ENCODE peak calls at places on chromosome 5, in six cellular contexts. One of them, this sample, is unnamed.

GRCh38 chr5:157918811-157919742 is 60.1 kb upstream of the CLINT1 start:
- DNase-seq in suprapubic skin: no peak
- DNase-seq in pancreas: no peak
- DNase-seq in choroid plexus epithelial cell: peak
- DNase-seq in CD4-positive, alpha-beta T cell: no peak
- DNase-seq in foreskin fibroblast: no peak
- DNase-seq in this sample: no peak

GRCh38 chr5:850511-851006 is at the start of gene ZDHHC11:
- DNase-seq in pancreas: peak
- DNase-seq in foreskin fibroblast: no peak
- DNase-seq in CD4-positive, alpha-beta T cell: no peak
- DNase-seq in suprapubic skin: peak
- DNase-seq in choroid plexus epithelial cell: no peak
- DNase-seq in this sample: peak

GRCh38 chr5:118371973-118372650 is 616.2 kb downstream of the DTWD2 start:
- DNase-seq in choroid plexus epithelial cell: peak
- DNase-seq in suprapubic skin: no peak
- DNase-seq in CD4-positive, alpha-beta T cell: no peak
- DNase-seq in pancreas: no peak
- DNase-seq in foreskin fibroblast: no peak
- DNase-seq in this sample: no peak

GRCh38 chr5:77145666-77146065 is 58.6 kb upstream of the ZBED3 start:
- DNase-seq in suprapubic skin: no peak
- DNase-seq in CD4-positive, alpha-beta T cell: no peak
- DNase-seq in pancreas: no peak
- DNase-seq in foreskin fibroblast: peak
- DNase-seq in choroid plexus epithelial cell: peak
- DNase-seq in this sample: no peak

GRCh38 chr5:169566202-169566601 is 17.4 kb upstream of the SPDL1 start:
- DNase-seq in CD4-positive, alpha-beta T cell: no peak
- DNase-seq in pancreas: no peak
- DNase-seq in suprapubic skin: no peak
- DNase-seq in choroid plexus epithelial cell: no peak
- DNase-seq in foreskin fibroblast: no peak
- DNase-seq in this sample: no peak

GRCh38 chr5:113776832-113777525 is 263.5 kb downstream of the YTHDC2 start:
- DNase-seq in CD4-positive, alpha-beta T cell: no peak
- DNase-seq in suprapubic skin: no peak
- DNase-seq in pancreas: no peak
- DNase-seq in choroid plexus epithelial cell: peak
- DNase-seq in foreskin fibroblast: no peak
- DNase-seq in this sample: no peak

GRCh38 chr5:166962470-166962869 is 1329.0 kb upstream of the WWC1 start:
- DNase-seq in suprapubic skin: no peak
- DNase-seq in pancreas: no peak
- DNase-seq in foreskin fibroblast: no peak
- DNase-seq in choroid plexus epithelial cell: no peak
- DNase-seq in CD4-positive, alpha-beta T cell: no peak
- DNase-seq in this sample: no peak

GRCh38 chr5:87829214-87829551 is 416.5 kb upstream of the CCNH start:
- DNase-seq in choroid plexus epithelial cell: peak
- DNase-seq in suprapubic skin: no peak
- DNase-seq in foreskin fibroblast: peak
- DNase-seq in pancreas: peak
- DNase-seq in CD4-positive, alpha-beta T cell: no peak
- DNase-seq in this sample: no peak

GRCh38 chr5:43523662-43524072 is 8.7 kb upstream of the C5orf34 start:
- DNase-seq in CD4-positive, alpha-beta T cell: no peak
- DNase-seq in foreskin fibroblast: peak
- DNase-seq in choroid plexus epithelial cell: no peak
- DNase-seq in suprapubic skin: no peak
- DNase-seq in pancreas: no peak
- DNase-seq in this sample: no peak

GRCh38 chr5:1516615-1517601 is 6.9 kb downstream of the LPCAT1 start:
- DNase-seq in CD4-positive, alpha-beta T cell: no peak
- DNase-seq in choroid plexus epithelial cell: peak
- DNase-seq in pancreas: no peak
- DNase-seq in suprapubic skin: peak
- DNase-seq in foreskin fibroblast: peak
- DNase-seq in this sample: peak

GRCh38 chr5:114010362-114010761 is 351.5 kb upstream of the KCNN2 start:
- DNase-seq in CD4-positive, alpha-beta T cell: no peak
- DNase-seq in foreskin fibroblast: peak
- DNase-seq in suprapubic skin: no peak
- DNase-seq in choroid plexus epithelial cell: peak
- DNase-seq in pancreas: no peak
- DNase-seq in this sample: no peak

GRCh38 chr5:38381361-38381760 is 123.0 kb downstream of the EGFLAM start:
- DNase-seq in pancreas: no peak
- DNase-seq in CD4-positive, alpha-beta T cell: no peak
- DNase-seq in choroid plexus epithelial cell: no peak
- DNase-seq in foreskin fibroblast: peak
- DNase-seq in suprapubic skin: no peak
- DNase-seq in this sample: no peak

DNA sequence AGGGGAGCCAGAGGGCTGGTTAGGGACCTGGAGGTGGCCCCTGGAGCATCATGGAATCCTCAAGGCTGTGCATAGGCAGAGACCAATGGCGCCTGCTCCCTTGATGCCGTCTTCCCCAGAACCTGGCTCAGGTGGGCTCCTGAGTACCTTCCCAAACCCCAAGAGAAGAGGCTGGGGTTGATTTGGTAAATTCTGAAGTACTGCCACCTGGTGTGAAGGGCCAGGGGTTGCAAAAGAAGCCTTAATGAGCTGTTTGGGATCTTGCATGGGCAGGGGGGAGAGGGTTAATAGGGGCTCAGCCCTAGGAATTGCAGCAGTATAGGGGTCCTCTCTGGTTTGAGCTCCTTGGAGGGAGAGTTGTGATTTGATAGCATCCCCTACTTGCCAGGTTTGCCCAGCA is 52.1 kb downstream of the CYSTM1 start:
- DNase-seq in CD4-positive, alpha-beta T cell: no peak
- DNase-seq in pancreas: no peak
- DNase-seq in foreskin fibroblast: no peak
- DNase-seq in suprapubic skin: no peak
- DNase-seq in choroid plexus epithelial cell: no peak
- DNase-seq in this sample: no peak
- TF ChIP-seq CTCF in CD4-positive, alpha-beta T cell: no peak
- TF ChIP-seq CTCF in pancreas: no peak
- TF ChIP-seq CTCF in foreskin fibroblast: no peak
- TF ChIP-seq CTCF in suprapubic skin: no peak
- TF ChIP-seq CTCF in choroid plexus epithelial cell: peak
- TF ChIP-seq CTCF in this sample: no peak

GRCh38 chr5:93623153-93623552 is 40.1 kb downstream of the NR2F1 start:
- DNase-seq in suprapubic skin: no peak
- DNase-seq in pancreas: no peak
- DNase-seq in choroid plexus epithelial cell: no peak
- DNase-seq in CD4-positive, alpha-beta T cell: no peak
- DNase-seq in foreskin fibroblast: no peak
- DNase-seq in this sample: no peak

GRCh38 chr5:93621340-93621872 is 38.4 kb downstream of the NR2F1 start:
- DNase-seq in pancreas: peak
- DNase-seq in suprapubic skin: peak
- DNase-seq in foreskin fibroblast: peak
- DNase-seq in choroid plexus epithelial cell: peak
- DNase-seq in CD4-positive, alpha-beta T cell: no peak
- DNase-seq in this sample: no peak

GRCh38 chr5:93622240-93622885 is 39.3 kb downstream of the NR2F1 start:
- DNase-seq in suprapubic skin: no peak
- DNase-seq in CD4-positive, alpha-beta T cell: no peak
- DNase-seq in choroid plexus epithelial cell: peak
- DNase-seq in foreskin fibroblast: peak
- DNase-seq in pancreas: no peak
- DNase-seq in this sample: no peak

DNA sequence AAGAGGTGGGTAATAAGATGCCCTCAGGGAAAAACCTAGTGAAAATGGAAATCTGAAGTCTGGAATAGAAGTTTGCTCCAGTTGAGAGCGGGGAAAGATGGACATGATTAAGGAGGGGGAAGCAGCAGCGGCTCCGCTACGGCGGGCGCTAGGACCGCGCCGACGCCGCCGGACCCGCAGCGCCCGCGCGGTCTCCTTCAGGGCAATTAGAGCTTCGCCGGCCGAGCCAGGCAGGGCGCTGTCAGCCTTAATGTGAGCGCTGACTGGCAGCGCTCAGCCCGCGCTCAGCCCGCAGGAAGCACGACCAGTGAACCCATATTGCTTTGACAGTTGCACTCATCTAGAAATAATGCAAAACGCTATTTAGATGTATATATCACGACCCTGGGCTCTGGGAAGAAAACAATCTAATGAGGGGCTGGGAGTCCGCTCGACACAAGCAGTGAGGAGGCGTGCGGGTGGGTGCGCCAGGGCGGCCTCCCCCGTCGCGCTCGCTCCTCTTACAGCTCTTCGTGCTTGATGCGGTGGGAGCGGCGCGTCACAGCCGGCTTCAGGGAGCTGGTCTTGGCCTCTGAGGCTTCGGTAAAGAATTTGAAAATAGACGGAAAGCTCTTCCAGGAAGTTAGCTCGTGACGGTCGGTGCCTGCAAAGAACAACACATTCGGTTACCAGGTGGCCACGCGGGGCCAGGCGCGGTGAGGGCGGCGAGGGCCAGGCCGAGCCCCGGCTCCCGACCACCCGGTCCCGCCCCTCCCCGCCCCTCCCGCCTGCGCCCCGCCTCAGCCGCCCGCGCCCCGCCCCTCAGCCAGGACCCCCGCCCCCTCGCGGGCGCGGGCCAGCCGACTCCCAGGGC is 37.7 kb downstream of the NR2F1 start:
- DNase-seq in foreskin fibroblast: peak
- DNase-seq in pancreas: peak
- DNase-seq in suprapubic skin: peak
- DNase-seq in choroid plexus epithelial cell: peak
- DNase-seq in CD4-positive, alpha-beta T cell: peak
- DNase-seq in this sample: no peak
- TF ChIP-seq CTCF in foreskin fibroblast: no peak
- TF ChIP-seq CTCF in pancreas: no peak
- TF ChIP-seq CTCF in suprapubic skin: no peak
- TF ChIP-seq CTCF in choroid plexus epithelial cell: peak
- TF ChIP-seq CTCF in CD4-positive, alpha-beta T cell: no peak
- TF ChIP-seq CTCF in this sample: no peak

GRCh38 chr5:148005788-148006520 is 57.8 kb upstream of the SPINK5 start:
- DNase-seq in choroid plexus epithelial cell: no peak
- DNase-seq in pancreas: no peak
- DNase-seq in suprapubic skin: no peak
- DNase-seq in CD4-positive, alpha-beta T cell: no peak
- DNase-seq in foreskin fibroblast: no peak
- DNase-seq in this sample: no peak
- TF ChIP-seq CTCF in choroid plexus epithelial cell: no peak
- TF ChIP-seq CTCF in pancreas: no peak
- TF ChIP-seq CTCF in suprapubic skin: no peak
- TF ChIP-seq CTCF in CD4-positive, alpha-beta T cell: no peak
- TF ChIP-seq CTCF in foreskin fibroblast: no peak
- TF ChIP-seq CTCF in this sample: no peak

DNA sequence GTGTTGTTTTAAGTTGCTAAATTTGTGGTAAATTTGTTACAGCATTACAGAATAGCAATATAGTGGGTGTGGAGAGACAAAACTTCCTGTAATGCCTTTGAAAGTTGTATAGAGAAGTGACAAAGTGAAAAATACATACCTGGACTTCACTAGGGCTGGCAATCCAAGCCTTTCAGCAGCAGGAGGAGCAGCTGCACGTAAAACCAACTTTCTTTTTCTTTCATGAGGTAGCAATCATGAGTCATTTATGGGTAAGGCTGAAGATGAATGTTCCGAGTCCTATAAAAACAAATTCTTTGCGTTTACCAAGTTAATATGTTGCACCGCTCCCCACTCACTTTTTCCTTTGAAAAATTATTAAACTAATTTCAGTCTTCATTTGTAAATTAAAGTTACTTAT is 1138.2 kb downstream of the TAF11L14 start:
- DNase-seq in CD4-positive, alpha-beta T cell: no peak
- DNase-seq in suprapubic skin: no peak
- DNase-seq in pancreas: no peak
- DNase-seq in foreskin fibroblast: no peak
- DNase-seq in choroid plexus epithelial cell: peak
- DNase-seq in this sample: no peak
- TF ChIP-seq CTCF in CD4-positive, alpha-beta T cell: no peak
- TF ChIP-seq CTCF in suprapubic skin: no peak
- TF ChIP-seq CTCF in pancreas: peak
- TF ChIP-seq CTCF in foreskin fibroblast: no peak
- TF ChIP-seq CTCF in choroid plexus epithelial cell: peak
- TF ChIP-seq CTCF in this sample: no peak

DNA sequence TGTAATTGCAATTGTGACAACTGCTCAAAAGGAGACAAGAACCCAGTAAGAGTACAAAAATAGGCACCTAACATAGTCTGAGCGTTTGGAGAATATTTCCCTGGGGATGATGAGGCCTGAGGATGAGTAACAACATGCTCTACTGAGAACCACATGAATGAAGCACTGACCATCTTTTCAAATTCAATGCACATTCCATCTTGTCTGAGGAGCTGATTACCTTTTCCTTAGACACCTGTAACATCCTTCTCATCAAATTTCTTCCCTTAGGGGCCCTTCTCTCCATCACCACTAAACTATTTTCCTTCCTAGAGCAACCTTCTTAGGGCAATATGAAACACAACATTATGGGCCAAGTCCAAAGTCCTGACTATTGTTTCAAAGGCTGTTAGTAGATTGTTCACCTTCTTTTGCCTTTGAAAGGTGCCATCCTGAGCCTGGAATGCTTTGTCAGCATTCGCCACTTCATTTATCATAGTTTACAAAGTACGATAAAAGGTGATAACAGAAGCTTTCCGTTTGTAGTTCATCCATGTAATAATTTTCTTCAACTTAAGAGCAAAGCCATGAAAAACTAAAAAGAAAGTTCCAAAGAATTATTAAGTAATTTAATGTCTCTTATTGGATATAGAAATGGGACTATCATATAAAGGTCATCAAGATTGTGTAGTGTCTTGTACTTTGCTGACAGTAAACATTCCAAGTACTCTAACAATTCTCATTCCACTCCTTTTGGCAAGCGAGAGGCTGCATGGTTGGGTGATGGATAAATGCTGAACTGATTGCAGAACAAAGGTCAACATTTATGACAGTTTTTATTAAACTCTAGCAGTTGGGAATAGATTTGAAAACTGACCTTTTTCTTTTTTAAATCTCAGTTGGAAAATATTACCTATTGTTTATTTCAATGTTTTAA is 471.2 kb downstream of the PDE4D start:
- DNase-seq in suprapubic skin: no peak
- DNase-seq in pancreas: no peak
- DNase-seq in choroid plexus epithelial cell: peak
- DNase-seq in foreskin fibroblast: peak
- DNase-seq in CD4-positive, alpha-beta T cell: no peak
- DNase-seq in this sample: no peak
- TF ChIP-seq CTCF in suprapubic skin: no peak
- TF ChIP-seq CTCF in pancreas: no peak
- TF ChIP-seq CTCF in choroid plexus epithelial cell: no peak
- TF ChIP-seq CTCF in foreskin fibroblast: no peak
- TF ChIP-seq CTCF in CD4-positive, alpha-beta T cell: no peak
- TF ChIP-seq CTCF in this sample: no peak

GRCh38 chr5:170791325-170791954 is 7.9 kb downstream of the GABRP start:
- DNase-seq in CD4-positive, alpha-beta T cell: no peak
- DNase-seq in suprapubic skin: no peak
- DNase-seq in pancreas: peak
- DNase-seq in foreskin fibroblast: peak
- DNase-seq in choroid plexus epithelial cell: peak
- DNase-seq in this sample: no peak
- TF ChIP-seq CTCF in CD4-positive, alpha-beta T cell: no peak
- TF ChIP-seq CTCF in suprapubic skin: no peak
- TF ChIP-seq CTCF in pancreas: peak
- TF ChIP-seq CTCF in foreskin fibroblast: peak
- TF ChIP-seq CTCF in choroid plexus epithelial cell: peak
- TF ChIP-seq CTCF in this sample: no peak

GRCh38 chr5:173790836-173791546 is 97.2 kb upstream of the CPEB4 start:
- DNase-seq in foreskin fibroblast: no peak
- DNase-seq in choroid plexus epithelial cell: no peak
- DNase-seq in CD4-positive, alpha-beta T cell: no peak
- DNase-seq in pancreas: no peak
- DNase-seq in suprapubic skin: no peak
- DNase-seq in this sample: no peak
- TF ChIP-seq CTCF in foreskin fibroblast: no peak
- TF ChIP-seq CTCF in choroid plexus epithelial cell: no peak
- TF ChIP-seq CTCF in CD4-positive, alpha-beta T cell: no peak
- TF ChIP-seq CTCF in pancreas: no peak
- TF ChIP-seq CTCF in suprapubic skin: no peak
- TF ChIP-seq CTCF in this sample: no peak

This sample was measured in activated B cell treated with CpG ODN at 0.5 μM for 24 hours.